ENCODE peak calls at places on chromosomes 7 and 10, in four cellular contexts. U is testis; F is sigmoid colon; V is CD8-positive, alpha-beta T cell. I is an unnamed sample. For H3K4me1, the result is how much of the 10 kb centered on the place peaks cover.

GRCh38 chr7:37993060-37993501 is 72.6 kb downstream of the EPDR1 start:
- DNase-seq in U (no peak), F (no peak), V (no peak), I (no peak)

GRCh38 chr7:133479456-133480097 is 226.7 kb downstream of the EXOC4 start:
- DNase-seq in U (no peak), F (no peak), V (no peak), I (peak)

GRCh38 chr7:139041378-139042053 is 5.7 kb upstream of the ZC3HAV1L start:
- DNase-seq in U (no peak), F (no peak), V (no peak), I (no peak)

GRCh38 chr10:75772153-75772887 is 340.9 kb downstream of the LRMDA start:
- DNase-seq in U (no peak), F (no peak), V (no peak), I (no peak)

GRCh38 chr7:151379534-151380198 is 30.2 kb downstream of the WDR86 start:
- DNase-seq in U (no peak), F (no peak), V (no peak), I (no peak)

GRCh38 chr7:20532841-20533240 is 82.6 kb upstream of the ABCB5 start:
- DNase-seq in U (no peak), F (no peak), V (no peak), I (no peak)

GRCh38 chr10:133182190-133182589 is 22.2 kb downstream of the KNDC1 start:
- DNase-seq in U (no peak), F (no peak), V (no peak), I (no peak)

GRCh38 chr7:142629588-142630260 is 119.5 kb upstream of the PRSS1 start:
- DNase-seq in U (no peak), F (no peak), V (no peak), I (no peak)

GRCh38 chr7:104928721-104929400 is 85.1 kb upstream of the KMT2E start:
- DNase-seq in U (no peak), F (no peak), V (no peak), I (no peak)

GRCh38 chr7:149776305-149776704 is 2.9 kb upstream of the ZNF467 start:
- DNase-seq in U (no peak), F (peak), V (no peak), I (peak)

GRCh38 chr10:102086196-102086595 is 21.0 kb downstream of the HPS6 start:
- DNase-seq in U (no peak), F (no peak), V (no peak), I (no peak)

GRCh38 chr7:63900394-63901203 is 98.0 kb upstream of the ZNF722 start:
- DNase-seq in U (peak), F (peak), V (peak), I (peak)

GRCh38 chr10:22824520-22824919 is 103.3 kb upstream of the ARMC3 start:
- DNase-seq in U (no peak), F (no peak), V (no peak), I (no peak)

GRCh38 chr7:10802011-10802410 is 171.7 kb upstream of the PHF14 start:
- DNase-seq in U (no peak), F (no peak), V (no peak), I (no peak)

GRCh38 chr7:106278695-106279094 is 6.1 kb downstream of the NAMPT start:
- DNase-seq in U (no peak), F (no peak), V (no peak), I (no peak)

GRCh38 chr7:120278773-120279172 is 5.8 kb downstream of the KCND2 start:
- DNase-seq in U (no peak), F (no peak), V (no peak), I (no peak)

GRCh38 chr10:69938541-69938991 is 114.1 kb upstream of the MACROH2A2 start:
- DNase-seq in U (no peak), F (no peak), V (no peak), I (no peak)

GRCh38 chr7:106143711-106144347 is 31.7 kb upstream of the SYPL1 start:
- DNase-seq in U (no peak), F (no peak), V (no peak), I (peak)

GRCh38 chr10:12660812-12661211 is 311.5 kb downstream of the CAMK1D start:
- DNase-seq in U (no peak), F (no peak), V (no peak), I (no peak)

GRCh38 chr7:410395-410910 is 109.2 kb downstream of the PDGFA start:
- DNase-seq in U (no peak), F (peak), V (no peak), I (no peak)

GRCh38 chr7:94633025-94633341 is 22.9 kb downstream of the SGCE start:
- DNase-seq in U (no peak), F (no peak), V (no peak), I (no peak)

GRCh38 chr10:129796611-129797420 is 167.3 kb downstream of the EBF3 start:
- DNase-seq in U (no peak), F (no peak), V (no peak), I (peak)

GRCh38 chr10:35642793-35643114 is 658 bp upstream of the FZD8 start:
- DNase-seq in U (no peak), F (no peak), V (no peak), I (no peak)
- TF ChIP-seq CTCF in U (no peak), F (no peak), V (no peak), I (no peak)

GRCh38 chr7:8175929-8176369 is 86.0 kb downstream of the ICA1 start:
- DNase-seq in U (no peak), F (no peak), V (no peak), I (no peak)
- H3K4me3 ChIP-seq in U (no peak), F (no peak), V (peak), I (no peak)

GRCh38 chr10:83988435-83988834 is 150.9 kb upstream of the GHITM start:
- DNase-seq in U (no peak), F (no peak), V (no peak), I (no peak)

GRCh38 chr10:83984256-83984640 is 155.1 kb upstream of the GHITM start:
- DNase-seq in U (no peak), F (no peak), V (no peak), I (no peak)

GRCh38 chr10:83990126-83990525 is 149.2 kb upstream of the GHITM start:
- DNase-seq in U (no peak), F (no peak), V (no peak), I (no peak)

GRCh38 chr10:83986800-83987199 is 152.5 kb upstream of the GHITM start:
- DNase-seq in U (no peak), F (no peak), V (no peak), I (no peak)

GRCh38 chr10:83987216-83987615 is 152.1 kb upstream of the GHITM start:
- DNase-seq in U (no peak), F (no peak), V (no peak), I (no peak)
- H3K4me1 ChIP-seq in U (under half), F (under half), V (under half), I (under half)

GRCh38 chr10:34723746-34724145 is 91.3 kb downstream of the PARD3 start:
- DNase-seq in U (peak), F (no peak), V (no peak), I (no peak)
- TF ChIP-seq CTCF in U (no peak), F (no peak), V (no peak), I (peak)

I was measured in BE2C.